ENCODE peak calls at places on chromosomes 6 and 20, in nine cellular contexts. I is suprapubic skin, D is fibroblast of lung, F is MM.1S, P is right lobe of liver, A is AG04450, B is neural progenitor cell, N is ovary, O is SK-N-SH. Q is an unnamed sample.

GRCh38 chr20:59747671-59748515 is 143.6 kb downstream of the PHACTR3 start:
- DNase-seq in D (no peak), N (no peak), B (no peak), O (no peak), P (no peak), F (no peak), I (no peak), A (no peak), Q (no peak)

GRCh38 chr6:57097596-57097995 is 7.6 kb downstream of the ZNF451 start:
- DNase-seq in I (no peak), P (no peak), A (no peak), B (no peak), D (no peak), F (no peak), N (no peak), O (no peak), Q (no peak)

GRCh38 chr6:130981409-130981808 is 81.6 kb downstream of the EPB41L2 start:
- DNase-seq in F (no peak), N (peak), D (peak), O (no peak), I (no peak), P (no peak), B (no peak), A (peak), Q (peak)

GRCh38 chr20:57882451-57883161 is 172.8 kb upstream of the PMEPA1 start:
- DNase-seq in O (no peak), B (no peak), A (no peak), D (no peak), I (no peak), P (no peak), F (no peak), N (no peak), Q (no peak)

GRCh38 chr6:167949121-167949684 is 48.3 kb upstream of the KIF25 start:
- DNase-seq in I (no peak), F (no peak), O (peak), P (no peak), N (no peak), B (no peak), A (no peak), D (no peak), Q (no peak)

GRCh38 chr6:130306377-130306776 is 59.4 kb upstream of the TMEM200A start:
- DNase-seq in P (no peak), F (peak), D (peak), O (no peak), N (no peak), B (no peak), I (no peak), A (no peak), Q (no peak)

GRCh38 chr20:48776306-48776705 is 51.5 kb downstream of the PREX1 start:
- DNase-seq in P (no peak), O (peak), I (no peak), N (no peak), D (peak), A (no peak), F (no peak), B (no peak), Q (peak)

GRCh38 chr6:168315626-168316025 is 4.0 kb downstream of the DACT2 start:
- DNase-seq in B (no peak), O (no peak), N (no peak), I (no peak), A (no peak), P (no peak), D (no peak), F (no peak), Q (no peak)

GRCh38 chr6:153790881-153791473 is 248.1 kb upstream of the OPRM1 start:
- DNase-seq in A (no peak), P (no peak), I (no peak), D (peak), N (no peak), O (peak), F (no peak), B (peak), Q (no peak)

GRCh38 chr6:84026721-84027164 is 6.8 kb upstream of the MRAP2 start:
- DNase-seq in O (no peak), B (no peak), P (no peak), I (no peak), D (no peak), A (no peak), F (no peak), N (no peak), Q (no peak)

GRCh38 chr20:32485126-32485769 is 99.9 kb downstream of the NOL4L start:
- DNase-seq in O (peak), P (peak), F (peak), I (peak), B (peak), N (peak), A (no peak), D (peak), Q (peak)

GRCh38 chr20:59723607-59724456 is 119.5 kb downstream of the PHACTR3 start:
- DNase-seq in O (no peak), F (no peak), P (no peak), D (no peak), A (no peak), I (no peak), N (no peak), B (no peak), Q (no peak)

GRCh38 chr20:50350510-50351249 is 159.5 kb upstream of the PTPN1 start:
- DNase-seq in O (no peak), P (no peak), N (no peak), I (no peak), B (no peak), D (no peak), A (no peak), F (peak), Q (no peak)

GRCh38 chr6:6244624-6245023 is 75.8 kb downstream of the F13A1 start:
- DNase-seq in P (no peak), A (no peak), N (no peak), O (no peak), I (no peak), F (no peak), B (no peak), D (no peak), Q (no peak)

GRCh38 chr6:36131517-36132220 is 1.4 kb downstream of the MAPK13 start:
- DNase-seq in P (peak), I (peak), N (peak), B (no peak), O (peak), A (peak), D (peak), F (peak), Q (peak)

GRCh38 chr20:14612389-14612788 is 275.0 kb upstream of the FLRT3 start:
- DNase-seq in P (no peak), O (no peak), D (peak), F (no peak), B (no peak), I (no peak), A (no peak), N (no peak), Q (no peak)

GRCh38 chr6:164870175-164870574 is 439.2 kb downstream of the C6orf118 start:
- DNase-seq in I (no peak), D (no peak), A (no peak), O (no peak), P (no peak), B (no peak), F (no peak), N (no peak), Q (no peak)

GRCh38 chr6:128657181-128657580 is 136.8 kb upstream of the PTPRK start:
- DNase-seq in D (no peak), P (no peak), F (no peak), A (no peak), B (no peak), O (no peak), N (no peak), I (no peak), Q (no peak)

GRCh38 chr20:64142546-64142945 is 21.7 kb upstream of the MYT1 start:
- DNase-seq in B (peak), D (no peak), I (peak), A (no peak), O (peak), N (no peak), P (no peak), F (no peak), Q (no peak)

GRCh38 chr6:112086744-112087135 is 542 bp downstream of the TUBE1 start:
- DNase-seq in O (peak), I (no peak), B (peak), N (no peak), F (peak), A (no peak), D (peak), P (no peak), Q (peak)

GRCh38 chr6:112087916-112088315 is 525 bp downstream of the FAM229B start:
- DNase-seq in P (no peak), B (no peak), F (no peak), O (no peak), A (no peak), I (no peak), N (no peak), D (no peak), Q (no peak)

GRCh38 chr6:112081569-112081968 is 5.7 kb downstream of the TUBE1 start:
- DNase-seq in D (no peak), B (no peak), O (no peak), F (no peak), I (no peak), P (no peak), N (no peak), A (no peak), Q (no peak)

GRCh38 chr6:112085666-112086065 is 1.6 kb downstream of the TUBE1 start:
- DNase-seq in N (no peak), A (no peak), F (no peak), B (no peak), I (no peak), P (peak), D (no peak), O (no peak), Q (no peak)

GRCh38 chr6:112087136-112087908 is at the start of the genes FAM229B and TUBE1:
- DNase-seq in F (peak), B (peak), P (peak), N (peak), I (peak), D (peak), O (peak), A (peak), Q (peak)
- TF ChIP-seq CTCF in F (no peak), B (no peak), P (no peak), N (no peak), I (no peak), D (no peak), O (no peak), A (peak), Q (no peak)

GRCh38 chr6:152380993-152381898 is 255.9 kb downstream of the SYNE1 start:
- DNase-seq in F (no peak), N (peak), I (peak), P (peak), D (peak), A (peak), B (peak), O (peak), Q (peak)
- H3K4me3 ChIP-seq in F (peak), N (peak), I (peak), P (peak), D (peak), A (peak), B (no peak), O (peak), Q (peak)

GRCh38 chr20:52983726-52984450 is 11.7 kb downstream of the TSHZ2 start:
- DNase-seq in A (no peak), F (no peak), O (no peak), P (no peak), D (no peak), N (no peak), B (peak), I (no peak), Q (no peak)

GRCh38 chr20:52985687-52986086 is 13.5 kb downstream of the TSHZ2 start:
- DNase-seq in D (no peak), A (no peak), N (no peak), O (no peak), B (no peak), P (no peak), I (no peak), F (no peak), Q (no peak)

GRCh38 chr20:52987295-52987694 is 15.1 kb downstream of the TSHZ2 start:
- DNase-seq in P (no peak), F (no peak), I (no peak), B (no peak), D (no peak), N (no peak), A (no peak), O (no peak), Q (no peak)

GRCh38 chr20:52981051-52981450 is 8.9 kb downstream of the TSHZ2 start:
- DNase-seq in D (no peak), F (no peak), I (no peak), N (no peak), P (no peak), B (no peak), O (no peak), A (no peak), Q (no peak)

GRCh38 chr20:52984451-52984810 is 12.3 kb downstream of the TSHZ2 start:
- DNase-seq in B (no peak), I (no peak), O (no peak), N (no peak), F (no peak), A (no peak), D (no peak), P (no peak), Q (no peak)
- TF ChIP-seq CTCF in B (no peak), I (no peak), O (no peak), N (no peak), F (no peak), A (no peak), D (no peak), P (no peak), Q (no peak)

DNA sequence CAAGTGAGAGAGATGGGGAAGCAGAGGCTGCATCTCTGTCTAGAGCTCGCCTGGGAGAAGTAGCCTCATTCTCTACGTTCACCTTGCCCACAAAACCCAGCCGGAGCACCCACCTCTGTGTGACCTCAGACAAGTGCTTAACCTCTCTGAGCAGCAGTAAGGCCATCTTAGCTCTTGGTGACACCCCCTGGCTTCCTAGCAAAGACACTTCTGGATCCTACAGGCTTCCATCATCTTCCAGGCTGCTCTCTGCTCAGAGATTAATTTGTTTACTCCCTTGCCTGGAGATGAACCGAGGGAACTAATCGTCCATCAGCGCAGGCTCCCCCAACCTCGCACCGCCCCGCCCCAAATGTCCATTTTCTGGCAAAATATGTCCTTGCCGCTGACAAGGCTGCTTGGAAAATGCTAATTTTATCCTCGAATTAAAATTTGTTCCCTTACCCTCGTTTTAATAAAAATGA is 24.0 kb upstream of the CTNNBL1 start:
- DNase-seq in O (no peak), B (no peak), F (no peak), N (no peak), A (no peak), D (no peak), P (no peak), I (no peak), Q (no peak)
- H3K4me3 ChIP-seq in O (peak), B (no peak), F (no peak), N (no peak), A (no peak), D (no peak), P (peak), I (peak), Q (no peak)

DNA sequence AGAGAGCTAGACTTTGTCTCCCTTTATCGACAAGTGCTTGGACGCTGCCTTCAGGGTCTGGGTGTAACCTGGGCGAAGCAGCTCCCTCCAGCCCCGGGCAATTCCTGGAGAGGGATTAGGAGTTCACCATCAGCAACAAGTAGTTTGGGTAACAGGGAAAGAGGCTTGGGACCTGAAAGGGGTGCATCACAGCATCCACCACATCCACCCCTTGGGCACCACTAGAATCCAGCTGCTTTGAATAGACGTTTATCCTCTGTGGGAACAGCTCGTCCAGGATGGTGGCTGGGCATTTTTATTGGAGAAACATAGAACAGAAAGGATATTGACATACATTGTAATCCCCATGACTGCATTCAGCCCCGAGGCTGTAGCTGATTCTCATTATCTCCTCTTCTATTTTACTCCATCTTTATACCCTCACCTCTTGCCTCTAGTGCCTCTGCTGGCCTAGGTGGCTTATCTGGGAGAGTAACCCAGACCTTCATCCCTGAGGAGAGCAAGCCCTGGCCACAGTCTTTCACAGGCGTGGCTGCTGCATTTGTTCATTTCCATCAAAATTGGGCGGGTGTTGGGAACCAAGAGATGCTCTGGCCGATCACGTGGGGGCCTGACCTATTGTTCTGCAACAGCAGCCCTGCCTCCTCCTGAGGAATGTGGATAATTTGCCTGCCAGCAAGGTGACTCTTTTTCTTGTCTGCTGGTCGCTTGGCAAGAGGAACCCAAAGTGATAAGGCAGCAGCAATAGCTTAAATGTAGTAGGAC is 109.2 kb upstream of the RALGAPA2 start:
- DNase-seq in B (peak), F (no peak), O (no peak), A (no peak), I (no peak), D (no peak), P (no peak), N (no peak), Q (no peak)
- TF ChIP-seq CTCF in B (no peak), F (no peak), O (no peak), A (no peak), I (no peak), D (no peak), P (no peak), N (no peak), Q (no peak)

DNA sequence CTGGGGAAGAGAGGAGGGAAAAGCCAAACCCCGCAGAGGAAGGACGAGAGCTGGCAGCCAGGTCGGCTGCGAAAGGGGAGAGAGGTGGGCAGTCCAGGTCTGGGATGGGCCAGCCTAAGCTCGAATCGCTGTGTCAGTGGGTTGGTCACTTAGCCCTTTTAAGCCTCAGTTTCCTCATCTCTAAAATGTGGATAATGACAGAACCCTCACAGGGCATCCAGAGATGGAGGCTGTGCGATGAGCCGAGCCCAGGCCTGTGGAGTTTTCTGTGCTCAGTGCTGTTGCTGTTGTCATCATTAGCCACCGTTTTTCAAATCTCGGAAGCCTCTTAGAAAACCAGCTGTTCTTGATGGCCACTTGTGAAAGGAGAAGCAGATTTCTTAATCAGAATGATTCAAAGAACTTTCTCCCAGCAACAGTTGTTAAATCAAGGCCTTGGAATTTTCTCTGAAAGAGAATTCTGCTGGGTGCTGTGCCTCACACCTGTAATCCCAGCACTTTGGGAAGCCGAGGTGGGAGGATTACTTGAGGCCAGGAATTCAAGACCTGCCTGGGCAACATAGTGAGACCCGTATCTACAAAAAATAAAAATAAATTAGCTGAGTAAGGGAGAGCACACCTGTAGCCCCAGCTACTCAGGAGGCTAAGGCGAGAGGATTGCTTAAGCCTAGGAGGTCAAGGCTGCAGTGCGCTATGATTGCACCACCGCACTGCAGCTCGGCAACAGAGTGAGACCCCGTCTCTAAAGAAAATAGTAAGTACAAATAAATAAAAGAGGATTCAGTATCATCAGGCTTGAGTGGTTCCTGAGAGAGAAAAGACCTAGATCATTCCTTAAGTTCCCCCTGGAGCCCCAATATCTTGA is 46.3 kb upstream of the ENTPD6 start:
- DNase-seq in O (no peak), A (no peak), N (no peak), F (no peak), B (no peak), P (no peak), I (no peak), D (peak), Q (no peak)
- H3K4me3 ChIP-seq in O (no peak), A (peak), N (no peak), F (no peak), B (no peak), P (no peak), I (peak), D (no peak), Q (peak)

DNA sequence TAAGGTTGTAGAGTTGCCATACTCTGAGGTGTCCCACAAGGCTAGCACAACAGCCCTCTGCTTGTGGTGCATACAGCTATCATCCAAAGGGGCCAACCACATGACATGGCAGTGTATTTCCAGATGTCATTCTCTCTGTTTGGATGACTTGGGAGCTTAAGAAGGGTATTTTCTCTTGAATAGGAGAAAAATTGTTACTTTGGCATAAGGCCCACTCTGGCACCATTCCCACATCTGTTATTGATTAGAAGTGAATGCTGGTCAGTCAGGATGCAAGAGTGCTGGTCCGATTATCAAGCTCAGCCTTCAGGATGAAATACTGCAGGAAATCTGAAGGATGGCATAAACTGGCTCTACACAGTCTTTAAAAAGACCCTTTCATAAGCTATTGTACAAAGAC is 83.6 kb upstream of the C20orf144 start:
- DNase-seq in P (no peak), O (peak), A (peak), N (no peak), D (peak), F (no peak), B (no peak), I (peak), Q (peak)
- TF ChIP-seq CTCF in P (no peak), O (no peak), A (no peak), N (no peak), D (no peak), F (no peak), B (no peak), I (no peak), Q (no peak)

Q was measured in HFF-Myc.